ENCODE peak calls at places on chromosomes 11 and 22, in seven cellular contexts. R is H9, Q is neuronal stem cell, H is neural progenitor cell, G is HCT116, N is IMR-90, C is fibroblast of lung. L is an unnamed sample. For H3K4me1, the result is how much of the 10 kb centered on the place peaks cover.

GRCh38 chr11:78365381-78365792 is 52.2 kb downstream of the GAB2 start:
- DNase-seq in G (peak), N (no peak), R (peak), H (peak), Q (peak), C (peak), L (peak)

GRCh38 chr11:6404341-6405038 is 14.2 kb downstream of the SMPD1 start:
- DNase-seq in H (peak), G (no peak), N (peak), R (no peak), C (peak), Q (no peak), L (no peak)

GRCh38 chr11:34234086-34234740 is 123.6 kb downstream of the ABTB2 start:
- DNase-seq in Q (no peak), N (peak), H (peak), R (peak), G (peak), C (peak), L (peak)

GRCh38 chr11:2303627-2304155 is 1.9 kb downstream of the TSPAN32 start:
- DNase-seq in C (no peak), G (no peak), Q (no peak), H (no peak), N (no peak), R (peak), L (no peak)

GRCh38 chr11:35166369-35167360 is 27.7 kb downstream of the CD44 start:
- DNase-seq in C (peak), H (no peak), R (no peak), N (peak), G (peak), Q (no peak), L (no peak)

GRCh38 chr22:42368379-42369249 is 63.6 kb downstream of the NFAM1 start:
- DNase-seq in R (peak), H (peak), N (no peak), Q (no peak), C (no peak), G (no peak), L (peak)

GRCh38 chr11:96540875-96541274 is 151.1 kb downstream of the JRKL start:
- DNase-seq in G (no peak), C (no peak), H (no peak), R (no peak), N (no peak), Q (no peak), L (no peak)

GRCh38 chr11:128271401-128271800 is 316.0 kb downstream of the ETS1 start:
- DNase-seq in G (no peak), Q (no peak), R (no peak), C (no peak), H (no peak), N (no peak), L (no peak)

GRCh38 chr22:43375951-43376455 is 32.8 kb upstream of the SCUBE1 start:
- DNase-seq in R (no peak), H (no peak), Q (no peak), G (no peak), N (peak), C (peak), L (no peak)

GRCh38 chr22:19801340-19802000 is 40.9 kb downstream of the TBX1 start:
- DNase-seq in Q (no peak), C (peak), H (no peak), N (no peak), R (no peak), G (no peak), L (no peak)

GRCh38 chr11:70185348-70186055 is 17.6 kb upstream of the FADD start:
- DNase-seq in N (no peak), G (no peak), Q (no peak), R (no peak), H (no peak), C (no peak), L (no peak)

GRCh38 chr11:9955387-9955786 is 291.5 kb downstream of the SWAP70 start:
- DNase-seq in C (no peak), G (no peak), R (no peak), Q (no peak), H (no peak), N (peak), L (no peak)

GRCh38 chr11:11706022-11706421 is 84.2 kb upstream of the GALNT18 start:
- DNase-seq in H (no peak), G (peak), C (no peak), N (no peak), Q (no peak), R (peak), L (peak)

GRCh38 chr22:35984776-35985175 is 43.8 kb downstream of the RBFOX2 start:
- DNase-seq in N (no peak), C (no peak), R (no peak), G (no peak), Q (no peak), H (no peak), L (no peak)

GRCh38 chr22:21587803-21588611 is 20.5 kb downstream of the UBE2L3 start:
- DNase-seq in C (peak), N (peak), G (no peak), H (no peak), R (no peak), Q (no peak), L (no peak)

GRCh38 chr11:63574856-63575602 is 11.8 kb upstream of the PLAAT2 start:
- DNase-seq in N (peak), G (no peak), H (no peak), Q (no peak), R (peak), C (peak), L (no peak)

GRCh38 chr11:59025097-59025496 is 61.0 kb upstream of the GLYATL1B start:
- DNase-seq in N (no peak), C (no peak), Q (no peak), R (no peak), H (no peak), G (no peak), L (no peak)

GRCh38 chr22:49966041-49966715 is 5.6 kb downstream of the PIM3 start:
- DNase-seq in G (no peak), R (peak), C (no peak), N (no peak), H (peak), Q (no peak), L (peak)

GRCh38 chr11:124746621-124747243 is 5.3 kb downstream of the VSIG2 start:
- DNase-seq in Q (no peak), C (peak), R (peak), H (peak), N (peak), G (peak), L (peak)

GRCh38 chr11:104529916-104530315 is 366.0 kb upstream of the PDGFD start:
- DNase-seq in C (no peak), G (no peak), R (no peak), N (no peak), H (no peak), Q (no peak), L (no peak)

GRCh38 chr11:61682093-61682732 is 2.0 kb downstream of the DAGLA start:
- DNase-seq in R (no peak), Q (no peak), H (no peak), N (no peak), C (peak), G (no peak), L (peak)

GRCh38 chr11:29306527-29306926 is 710.3 kb downstream of the KCNA4 start:
- DNase-seq in G (no peak), R (no peak), Q (no peak), H (no peak), N (peak), C (peak), L (no peak)

GRCh38 chr11:76172583-76172982 is 33.7 kb downstream of the WNT11 start:
- DNase-seq in H (no peak), Q (no peak), C (peak), N (no peak), R (no peak), G (no peak), L (no peak)

GRCh38 chr22:23574877-23575276 is 5.2 kb downstream of the IGLL1 start:
- DNase-seq in G (no peak), N (no peak), C (no peak), Q (no peak), H (no peak), R (no peak), L (no peak)

GRCh38 chr11:134372961-134373360 is 39.1 kb downstream of the B3GAT1 start:
- DNase-seq in Q (no peak), H (peak), C (no peak), G (no peak), N (no peak), R (no peak), L (no peak)

GRCh38 chr11:87451400-87451799 is 413.7 kb downstream of the TMEM135 start:
- DNase-seq in Q (no peak), R (no peak), H (peak), C (peak), G (no peak), N (peak), L (no peak)

GRCh38 chr11:134407321-134407828 is 4.7 kb downstream of the B3GAT1 start:
- DNase-seq in G (no peak), C (no peak), Q (no peak), H (no peak), N (no peak), R (no peak), L (no peak)

GRCh38 chr11:46505741-46506485 is 87.9 kb downstream of the AMBRA1 start:
- DNase-seq in C (no peak), Q (no peak), H (no peak), G (no peak), R (no peak), N (peak), L (no peak)

GRCh38 chr22:31646186-31647019 is 15.6 kb downstream of the PISD start:
- DNase-seq in C (peak), R (no peak), N (peak), H (no peak), G (peak), Q (no peak), L (no peak)

GRCh38 chr22:32764330-32765116 is 37.0 kb upstream of the TIMP3 start:
- DNase-seq in R (no peak), C (peak), H (no peak), G (no peak), Q (no peak), N (peak), L (no peak)

GRCh38 chr11:119093951-119094815 is 7.5 kb downstream of the DPAGT1 start:
- DNase-seq in Q (no peak), R (no peak), N (peak), G (no peak), C (peak), H (peak), L (peak)

GRCh38 chr11:60772666-60773065 is 12.5 kb upstream of the MS4A10 start:
- DNase-seq in H (no peak), N (no peak), R (no peak), Q (no peak), C (no peak), G (no peak), L (no peak)

GRCh38 chr11:75350743-75351540 is 519 bp downstream of the ARRB1 start:
- DNase-seq in R (peak), Q (no peak), H (peak), G (no peak), C (peak), N (peak), L (peak)

GRCh38 chr11:63872833-63873201 is 33.9 kb downstream of the MARK2 start:
- DNase-seq in H (no peak), C (no peak), R (no peak), G (no peak), Q (no peak), N (no peak), L (no peak)

GRCh38 chr11:68004551-68005335 is 846 bp upstream of the UNC93B1 start:
- DNase-seq in H (no peak), N (no peak), Q (no peak), R (peak), C (no peak), G (peak), L (peak)

DNA sequence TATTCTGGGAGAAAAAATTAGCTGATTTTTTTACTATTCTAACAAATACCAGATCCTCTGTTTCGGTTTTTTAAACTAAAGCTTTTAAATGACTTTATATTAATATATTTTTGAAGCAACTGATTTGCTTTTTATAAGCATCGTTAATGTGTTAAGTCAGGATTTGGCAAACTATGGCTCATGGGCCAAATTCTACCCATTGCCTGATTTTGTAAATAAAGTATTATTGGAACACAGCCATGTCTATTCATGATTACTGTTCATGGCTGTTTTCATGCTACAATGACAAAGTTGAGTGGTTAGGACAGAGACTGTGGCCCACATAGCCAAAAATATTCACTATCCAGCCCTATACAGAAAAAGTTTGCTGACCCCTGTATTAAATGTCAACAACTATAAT is 29.6 kb downstream of the BTBD10 start:
- DNase-seq in N (no peak), G (no peak), H (no peak), R (no peak), C (no peak), Q (no peak), L (no peak)
- H3K4me1 ChIP-seq in N (under half), G (under half), H (under half), R (under half), C (under half), Q (under half), L (under half)

DNA sequence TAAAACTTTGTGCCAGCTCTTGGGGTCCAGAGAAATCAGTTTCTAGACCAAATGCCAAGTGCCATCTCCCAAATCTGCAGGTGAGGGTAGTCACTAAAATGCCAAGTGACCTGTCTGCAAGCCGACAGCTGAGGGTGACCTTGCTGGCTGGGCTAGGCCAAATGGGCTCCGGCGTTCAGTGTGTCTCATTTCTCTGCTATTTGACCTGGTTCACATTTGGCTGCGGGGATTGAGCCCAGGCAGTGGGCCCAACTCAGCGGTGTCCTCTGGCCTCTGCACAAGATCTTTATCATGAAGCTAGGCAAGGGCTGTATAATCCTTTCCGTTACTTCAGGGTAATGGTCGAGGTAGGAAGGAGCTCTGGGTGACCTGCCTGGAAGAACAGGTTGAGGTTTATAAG is 87.5 kb downstream of the SNX19 start:
- DNase-seq in R (no peak), C (peak), Q (no peak), N (no peak), G (no peak), H (no peak), L (no peak)
- H3K9ac ChIP-seq in R (no peak), C (no peak), Q (no peak), N (no peak), G (no peak), H (no peak), L (no peak)

GRCh38 chr11:121559812-121560211 is 107.0 kb upstream of the SORL1-AS1 start:
- DNase-seq in R (no peak), Q (no peak), H (no peak), N (no peak), G (no peak), C (no peak), L (no peak)
- H3K4me1 ChIP-seq in R (under half), Q (under half), H (under half), N (under half), G (under half), C (under half), L (under half)

GRCh38 chr11:121659811-121660210 is 207.0 kb upstream of the SORL1-AS1 start:
- DNase-seq in C (no peak), R (no peak), G (no peak), Q (no peak), N (no peak), H (no peak), L (no peak)
- H3K9ac ChIP-seq in C (no peak), R (no peak), G (no peak), Q (no peak), N (no peak), H (no peak), L (no peak)

GRCh38 chr11:65419460-65419772 is 3.2 kb upstream of the NEAT1 start:
- DNase-seq in H (no peak), N (no peak), G (no peak), Q (no peak), R (no peak), C (no peak), L (no peak)
- H3K4me1 ChIP-seq in H (half or more), N (under half), G (half or more), Q (under half), R (under half), C (under half), L (under half)

GRCh38 chr11:120184946-120185677 is 25.7 kb upstream of the OAF start:
- DNase-seq in G (no peak), N (peak), Q (no peak), H (no peak), R (no peak), C (peak), L (peak)

GRCh38 chr11:120185678-120186407 is 25.0 kb upstream of the OAF start:
- DNase-seq in G (no peak), R (peak), Q (no peak), C (no peak), N (no peak), H (no peak), L (peak)

GRCh38 chr11:120186799-120187591 is 23.8 kb upstream of the OAF start:
- DNase-seq in Q (no peak), N (peak), R (peak), C (peak), H (no peak), G (no peak), L (peak)

GRCh38 chr11:120184371-120184945 is 26.4 kb upstream of the OAF start:
- DNase-seq in G (no peak), H (no peak), R (no peak), Q (no peak), N (no peak), C (no peak), L (peak)

DNA sequence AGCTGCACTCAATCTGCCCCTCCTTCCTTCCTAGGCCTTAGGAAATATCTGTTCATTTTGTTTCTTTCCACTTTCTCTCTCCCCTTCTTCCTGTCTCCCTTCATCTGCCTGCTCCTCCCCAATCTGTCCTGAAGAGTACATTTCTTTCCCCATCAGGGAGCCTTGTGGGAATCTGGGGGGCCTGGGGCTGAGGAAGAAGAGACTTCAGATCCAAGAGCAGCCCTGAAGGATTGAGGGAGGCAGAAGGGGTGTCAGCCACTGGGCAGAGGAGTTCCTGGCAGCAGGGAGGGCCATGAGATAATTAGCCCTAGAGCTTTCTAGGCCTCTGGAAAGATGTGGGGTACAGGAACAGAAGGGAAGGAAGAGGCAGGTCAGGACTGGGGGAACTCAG is 24.4 kb upstream of the OAF start:
- DNase-seq in G (no peak), R (no peak), Q (no peak), N (no peak), C (no peak), H (no peak), L (no peak)
- H3K9ac ChIP-seq in G (no peak), R (no peak), Q (no peak), N (no peak), C (no peak), H (no peak), L (no peak)

DNA sequence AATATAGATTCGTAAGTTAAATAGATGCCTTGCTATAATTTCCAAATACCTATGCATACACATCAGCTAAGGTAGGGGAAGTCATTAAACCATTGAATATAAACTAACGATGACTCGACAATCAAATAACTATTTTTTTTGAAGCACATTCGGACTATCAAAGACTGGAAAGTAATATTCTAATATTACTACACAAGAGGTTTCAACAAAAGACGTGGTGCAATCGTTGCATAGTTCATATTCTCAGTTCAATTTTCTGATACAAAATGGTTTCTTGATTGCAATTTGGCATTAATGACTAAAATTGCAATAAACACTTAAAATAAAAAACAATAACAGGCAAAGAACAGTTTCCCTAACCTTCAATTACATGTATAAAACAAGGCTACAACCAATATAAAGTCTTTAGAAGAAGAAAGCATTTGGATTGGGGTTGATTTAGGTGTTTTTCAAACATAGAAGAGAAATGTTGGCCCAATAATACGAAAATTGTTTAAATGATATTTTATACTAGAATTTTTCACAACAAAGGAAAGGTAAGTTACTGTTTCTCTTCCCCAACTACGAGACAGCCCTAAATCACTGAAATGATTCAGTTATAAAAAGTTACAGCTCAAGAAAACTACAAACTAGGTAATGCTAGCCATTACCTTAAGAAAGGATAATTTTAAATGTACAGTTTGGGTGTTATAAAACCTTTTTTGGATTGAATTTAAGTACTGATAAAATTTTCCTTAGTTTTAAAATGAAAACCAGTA is 17.6 kb downstream of the BLID start:
- DNase-seq in H (no peak), N (no peak), Q (no peak), G (no peak), C (no peak), R (no peak), L (no peak)
- H3K4me1 ChIP-seq in H (under half), N (under half), Q (under half), G (half or more), C (under half), R (under half), L (under half)

GRCh38 chr11:120346233-120346632 is 10.0 kb downstream of the ARHGEF12 start:
- DNase-seq in N (no peak), R (no peak), G (no peak), H (no peak), C (no peak), Q (no peak), L (no peak)
- H3K9ac ChIP-seq in N (no peak), R (no peak), G (no peak), H (no peak), C (no peak), Q (no peak), L (no peak)

DNA sequence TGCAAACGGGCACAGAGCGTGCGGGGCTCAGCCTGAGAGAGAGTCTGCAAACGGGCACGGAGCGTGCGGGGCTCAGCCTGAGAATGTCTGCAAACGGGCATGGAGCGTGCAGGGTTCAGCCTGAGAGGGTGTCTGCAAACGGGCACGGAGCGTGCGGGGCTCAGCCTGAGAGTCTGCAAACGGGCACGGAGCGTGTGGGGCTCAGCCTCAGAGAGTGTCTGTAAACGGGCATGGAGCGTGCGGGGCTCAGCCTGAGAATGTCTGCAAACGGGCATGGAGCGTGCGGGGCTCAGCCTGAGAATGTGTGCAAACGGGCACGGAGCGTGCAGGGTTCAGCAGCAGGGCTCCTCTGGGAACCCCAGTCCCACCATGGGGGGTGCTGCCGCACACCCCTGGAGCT is 13.5 kb downstream of the PHRF1 start:
- DNase-seq in H (no peak), N (no peak), G (no peak), R (no peak), C (no peak), Q (no peak), L (no peak)
- H3K4me1 ChIP-seq in H (under half), N (under half), G (under half), R (under half), C (under half), Q (under half), L (under half)

L was measured in endodermal cell.